ENCODE peak calls at places on chromosomes 4 and X, in five cellular contexts. U is A549, C is K562, L is WTC11, T is HepG2. G is an unnamed sample.

GRCh38 chrX:109774706-109775105 is 41.6 kb upstream of the ACSL4 start:
- DNase-seq in U (peak), T (peak), L (no peak), C (peak), G (peak)

GRCh38 chrX:97672138-97672537 is 788.4 kb downstream of the RPA4 start:
- DNase-seq in U (no peak), C (no peak), L (no peak), T (no peak), G (no peak)

GRCh38 chr4:87589531-87589930 is 18.8 kb upstream of the DSPP start:
- DNase-seq in U (no peak), C (no peak), L (no peak), T (no peak), G (no peak)

GRCh38 chr4:42339935-42340406 is 57.3 kb upstream of the SHISA3 start:
- DNase-seq in L (peak), C (no peak), T (no peak), U (no peak), G (no peak)

GRCh38 chrX:41677661-41678060 is 11.1 kb upstream of the GPR34 start:
- DNase-seq in C (no peak), T (no peak), U (no peak), L (no peak), G (no peak)

GRCh38 chr4:165404080-165404479 is 25.3 kb downstream of the CPE start:
- DNase-seq in L (no peak), C (no peak), U (no peak), T (no peak), G (no peak)

GRCh38 chr4:117491531-117491930 is 406.2 kb upstream of the TRAM1L1 start:
- DNase-seq in T (no peak), U (no peak), C (no peak), L (no peak), G (no peak)

GRCh38 chr4:22315643-22316042 is 200.2 kb downstream of the ADGRA3 start:
- DNase-seq in C (no peak), U (no peak), T (no peak), L (no peak), G (no peak)

GRCh38 chrX:48493890-48494364 is 14.9 kb upstream of the PORCN start:
- DNase-seq in L (peak), T (peak), C (peak), U (no peak), G (no peak)

GRCh38 chrX:2385224-2385623 is 115.6 kb downstream of the DHRSX start:
- DNase-seq in L (no peak), C (no peak), U (peak), T (no peak), G (no peak)

GRCh38 chr4:86594559-86595425 is 677 bp downstream of the PTPN13 start:
- DNase-seq in C (no peak), L (peak), U (peak), T (no peak), G (no peak)

GRCh38 chr4:156963419-156963818 is 8.2 kb downstream of the PDGFC start:
- DNase-seq in C (no peak), T (no peak), L (no peak), U (no peak), G (no peak)

DNA sequence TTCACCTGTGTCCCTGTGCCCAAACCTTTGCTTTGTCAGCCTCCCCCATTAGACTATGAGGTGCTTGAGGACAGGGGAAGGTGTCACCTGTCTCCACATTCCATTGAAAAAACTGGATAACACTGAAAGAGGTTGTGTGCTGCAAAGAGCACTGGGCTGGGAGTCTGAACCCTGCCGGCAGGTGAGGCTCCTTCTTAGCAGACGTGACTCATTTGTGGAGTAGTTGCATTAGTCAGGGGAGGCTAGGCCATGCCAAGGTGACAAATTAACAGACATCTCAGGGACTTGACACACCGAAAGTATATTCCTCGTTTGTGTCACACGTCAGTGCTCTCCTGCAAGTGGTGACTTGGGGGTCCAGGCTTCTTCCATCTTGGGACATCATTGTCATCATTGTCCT is 95.9 kb upstream of the STX18 start:
- DNase-seq in C (no peak), T (no peak), U (no peak), L (no peak), G (peak)
- TF ChIP-seq ESRRA in C (no peak), T (no peak), U (no peak), L (no peak), G (no peak)

DNA sequence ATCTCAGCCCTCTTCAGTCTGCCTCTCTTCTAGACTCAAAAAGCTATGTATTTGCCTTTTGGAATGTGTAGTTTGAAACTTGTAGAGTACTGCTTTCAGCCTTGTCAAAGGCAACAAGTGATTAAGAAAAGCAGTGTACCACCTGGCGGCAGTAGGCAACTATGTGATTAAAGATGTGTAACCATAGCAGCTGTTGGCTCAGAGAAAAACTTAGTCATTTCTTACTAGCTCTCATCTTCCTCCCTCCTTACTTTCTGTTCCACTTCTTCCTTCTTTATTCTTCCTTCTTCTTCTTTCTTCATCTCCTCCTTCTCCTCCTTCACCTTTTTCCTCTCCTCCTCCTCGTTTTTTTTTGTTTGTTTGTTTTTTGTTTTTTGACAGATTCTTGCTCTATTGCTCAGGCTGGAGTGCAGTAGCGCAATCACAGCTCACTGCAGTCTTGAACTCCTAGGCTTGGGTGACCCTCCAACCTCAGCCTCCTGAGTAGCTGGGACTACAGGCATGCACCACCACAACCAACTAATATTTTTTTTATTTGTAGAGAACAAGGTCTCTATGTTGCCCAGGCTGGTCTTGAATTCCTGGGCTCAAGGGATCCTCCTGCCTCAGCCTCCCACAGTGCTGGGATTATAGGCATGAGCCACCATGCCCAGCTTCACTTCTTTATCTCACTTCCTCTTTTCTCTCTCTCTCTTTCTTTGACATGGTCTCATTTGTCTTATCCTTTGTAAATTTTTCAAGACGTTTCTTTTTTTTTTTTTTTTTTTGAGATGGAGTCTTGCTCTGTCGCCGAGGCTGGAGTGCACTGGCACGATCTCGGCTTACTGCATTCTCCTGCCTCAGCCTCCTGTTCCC is 32.6 kb downstream of the ABHD18 start:
- DNase-seq in L (no peak), C (no peak), U (peak), T (no peak), G (peak)
- TF ChIP-seq ESRRA in L (no peak), C (no peak), U (no peak), T (no peak), G (no peak)

GRCh38 chr4:121070696-121071639 is 1.4 kb downstream of the NDNF start:
- DNase-seq in C (no peak), L (peak), T (no peak), U (peak), G (no peak)
- TF ChIP-seq ESRRA in C (no peak), L (no peak), T (no peak), U (no peak), G (no peak)

GRCh38 chrX:107610667-107611066 is 17.6 kb upstream of the PRPS1 start:
- DNase-seq in L (no peak), C (no peak), T (no peak), U (no peak), G (no peak)
- TF ChIP-seq ESRRA in L (no peak), C (no peak), T (no peak), U (no peak), G (no peak)

G was measured in GM12878.